ENCODE peak calls at places on chromosomes 1 and 21, in nine cellular contexts. V is choroid plexus epithelial cell, R is tibial nerve, O is fibroblast of mammary gland, Y is occipital lobe, N is G401, Q is transverse colon, C is coronary artery, G is right atrium auricular region. H is an unnamed sample.

GRCh38 chr1:26019641-26020315 is 1.8 kb upstream of the EXTL1 start:
- DNase-seq in Y (no peak), V (peak), O (no peak), C (no peak), Q (no peak), N (no peak), R (no peak), G (no peak), H (no peak)

GRCh38 chr1:164760585-164760968 is 201.6 kb downstream of the PBX1 start:
- DNase-seq in G (no peak), Y (no peak), Q (no peak), C (no peak), R (no peak), N (peak), O (peak), V (no peak), H (no peak)

GRCh38 chr21:14438204-14438603 is 55.3 kb upstream of the HSPA13 start:
- DNase-seq in O (peak), Y (no peak), N (no peak), Q (no peak), C (no peak), V (peak), R (no peak), G (no peak), H (no peak)

GRCh38 chr1:176567190-176567794 is 104.3 kb downstream of the PAPPA2 start:
- DNase-seq in C (no peak), V (peak), Q (no peak), G (no peak), Y (no peak), O (peak), N (no peak), R (no peak), H (no peak)

GRCh38 chr1:53541263-53541625 is 82.0 kb downstream of the DMRTB1 start:
- DNase-seq in Y (no peak), V (no peak), G (no peak), Q (no peak), N (no peak), C (no peak), O (no peak), R (no peak), H (no peak)

GRCh38 chr1:221439734-221440436 is 302.0 kb downstream of the DUSP10 start:
- DNase-seq in C (no peak), O (peak), G (no peak), V (peak), R (no peak), Y (no peak), Q (no peak), N (no peak), H (peak)

GRCh38 chr21:39097981-39098380 is 85.3 kb downstream of the PSMG1 start:
- DNase-seq in Y (no peak), R (no peak), C (no peak), G (no peak), O (no peak), Q (no peak), V (no peak), N (no peak), H (peak)

GRCh38 chr1:51950701-51951100 is 39.8 kb downstream of the RAB3B start:
- DNase-seq in R (no peak), Q (no peak), O (peak), G (no peak), V (no peak), Y (no peak), N (no peak), C (no peak), H (no peak)

GRCh38 chr1:99619583-99619982 is 26.3 kb upstream of the PALMD start:
- DNase-seq in G (no peak), Y (no peak), C (no peak), V (no peak), Q (no peak), N (no peak), R (no peak), O (no peak), H (no peak)

GRCh38 chr1:6460349-6461236 is 5.4 kb downstream of the TNFRSF25 start:
- DNase-seq in R (no peak), V (peak), O (no peak), C (no peak), N (no peak), Q (no peak), G (no peak), Y (no peak), H (no peak)

GRCh38 chr21:33394260-33394659 is 9.0 kb upstream of the IFNGR2 start:
- DNase-seq in Q (peak), Y (no peak), N (no peak), G (no peak), V (no peak), C (no peak), O (no peak), R (peak), H (no peak)

GRCh38 chr1:230394134-230394533 is 32.0 kb downstream of the PGBD5 start:
- DNase-seq in R (no peak), G (no peak), N (no peak), V (no peak), O (no peak), Y (no peak), C (no peak), Q (no peak), H (no peak)

H was measured in left kidney.